ENCODE peak calls at places on chromosomes 12 and 14, in six cellular contexts. Z, B, O, A, P and X are unnamed samples.

GRCh38 chr14:66284346-66284745 is 201.8 kb upstream of the CCDC196 start:
- DNase-seq in P (peak), A (no peak), O (no peak), Z (no peak), B (no peak), X (peak)

GRCh38 chr14:20690848-20691640 is 2.5 kb downstream of the ANG start:
- DNase-seq in A (no peak), O (peak), B (no peak), P (peak), Z (peak), X (peak)

GRCh38 chr14:58626441-58626840 is 11.3 kb upstream of the DACT1 start:
- DNase-seq in A (no peak), P (peak), B (no peak), Z (peak), O (no peak), X (peak)

GRCh38 chr12:25459541-25459951 is 93.5 kb downstream of the LMNTD1 start:
- DNase-seq in A (no peak), P (no peak), O (no peak), B (peak), Z (no peak), X (no peak)

GRCh38 chr14:52055215-52055614 is 13.6 kb downstream of the NID2 start:
- DNase-seq in P (no peak), B (no peak), Z (no peak), O (no peak), A (no peak), X (peak)

GRCh38 chr12:57112492-57113294 is 1.5 kb upstream of the STAT6 start:
- DNase-seq in A (no peak), B (peak), Z (no peak), P (no peak), O (no peak), X (no peak)

GRCh38 chr12:71840226-71840847 is 778 bp downstream of the TBC1D15 start:
- DNase-seq in B (no peak), Z (peak), P (peak), O (no peak), A (no peak), X (peak)

GRCh38 chr12:3252416-3252815 is 175.2 kb downstream of the TSPAN9 start:
- DNase-seq in Z (no peak), A (no peak), P (no peak), B (no peak), O (no peak), X (peak)

GRCh38 chr12:1377681-1378080 is 216.7 kb downstream of the FBXL14 start:
- DNase-seq in P (no peak), A (no peak), B (no peak), Z (no peak), O (no peak), X (no peak)

GRCh38 chr12:29741342-29742241 is 42.1 kb downstream of the TMTC1 start:
- DNase-seq in Z (peak), P (no peak), O (no peak), B (no peak), A (no peak), X (peak)

GRCh38 chr12:112839386-112839972 is 47.9 kb downstream of the RPH3A start:
- DNase-seq in Z (peak), B (no peak), O (no peak), P (no peak), A (no peak), X (peak)

GRCh38 chr12:98574110-98574509 is 19.4 kb upstream of the SLC25A3 start:
- DNase-seq in B (no peak), A (no peak), P (no peak), Z (no peak), O (no peak), X (no peak)

GRCh38 chr12:49980501-49981158 is 7.9 kb downstream of the AQP6 start:
- DNase-seq in O (no peak), A (no peak), P (no peak), Z (no peak), B (no peak), X (no peak)

GRCh38 chr12:108040968-108041367 is 88.1 kb upstream of the WSCD2 start:
- DNase-seq in O (no peak), B (no peak), Z (no peak), P (no peak), A (no peak), X (no peak)

GRCh38 chr12:60144395-60144794 is 548.6 kb downstream of the SLC16A7 start:
- DNase-seq in Z (no peak), O (no peak), P (no peak), B (no peak), A (no peak), X (no peak)

DNA sequence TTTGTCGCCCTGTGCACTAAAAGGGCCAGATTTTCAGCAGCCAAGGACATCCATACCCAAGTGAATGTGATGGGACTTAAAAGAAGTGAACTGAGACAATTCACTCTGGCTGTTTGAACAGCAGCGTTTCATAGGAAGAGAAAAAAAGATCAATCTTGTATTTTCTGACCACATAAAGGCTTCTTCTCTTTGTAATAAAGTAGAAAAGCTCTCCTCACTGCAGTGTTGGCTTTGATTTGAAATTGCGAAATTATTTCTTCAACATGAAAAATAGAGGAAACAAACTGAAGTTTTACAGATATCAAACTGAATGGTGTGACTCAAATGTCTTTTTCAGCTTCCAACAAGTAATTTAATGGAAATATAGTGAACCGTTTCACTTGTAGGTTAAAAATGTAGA is 11.3 kb upstream of the KCNMB4 start:
- DNase-seq in O (no peak), B (no peak), Z (no peak), A (no peak), P (no peak), X (no peak)
- H3K14ac ChIP-seq in O (no peak), B (no peak), Z (no peak), A (no peak), P (no peak), X (no peak)

DNA sequence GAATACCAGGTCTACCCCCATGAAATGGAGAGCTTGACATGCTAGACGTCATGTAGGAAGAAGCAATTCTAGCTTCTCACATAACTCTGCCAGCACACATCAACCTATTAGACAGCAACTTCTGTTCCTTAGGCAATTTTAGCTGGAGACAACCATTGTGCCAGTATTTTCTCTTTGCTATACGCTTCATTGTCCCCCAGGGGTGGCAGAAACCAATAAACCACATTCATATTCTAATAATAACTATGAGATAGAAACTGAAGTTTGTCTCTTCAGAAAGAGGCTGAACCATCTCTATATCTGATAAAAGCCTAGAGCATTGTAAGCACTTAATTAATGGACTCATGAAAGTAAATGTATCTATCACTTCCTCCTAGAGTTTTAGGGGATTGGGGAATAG is 278.6 kb downstream of the FOXG1 start:
- DNase-seq in Z (no peak), O (no peak), P (no peak), B (no peak), A (no peak), X (no peak)
- H3K14ac ChIP-seq in Z (no peak), O (no peak), P (no peak), B (no peak), A (no peak), X (no peak)

DNA sequence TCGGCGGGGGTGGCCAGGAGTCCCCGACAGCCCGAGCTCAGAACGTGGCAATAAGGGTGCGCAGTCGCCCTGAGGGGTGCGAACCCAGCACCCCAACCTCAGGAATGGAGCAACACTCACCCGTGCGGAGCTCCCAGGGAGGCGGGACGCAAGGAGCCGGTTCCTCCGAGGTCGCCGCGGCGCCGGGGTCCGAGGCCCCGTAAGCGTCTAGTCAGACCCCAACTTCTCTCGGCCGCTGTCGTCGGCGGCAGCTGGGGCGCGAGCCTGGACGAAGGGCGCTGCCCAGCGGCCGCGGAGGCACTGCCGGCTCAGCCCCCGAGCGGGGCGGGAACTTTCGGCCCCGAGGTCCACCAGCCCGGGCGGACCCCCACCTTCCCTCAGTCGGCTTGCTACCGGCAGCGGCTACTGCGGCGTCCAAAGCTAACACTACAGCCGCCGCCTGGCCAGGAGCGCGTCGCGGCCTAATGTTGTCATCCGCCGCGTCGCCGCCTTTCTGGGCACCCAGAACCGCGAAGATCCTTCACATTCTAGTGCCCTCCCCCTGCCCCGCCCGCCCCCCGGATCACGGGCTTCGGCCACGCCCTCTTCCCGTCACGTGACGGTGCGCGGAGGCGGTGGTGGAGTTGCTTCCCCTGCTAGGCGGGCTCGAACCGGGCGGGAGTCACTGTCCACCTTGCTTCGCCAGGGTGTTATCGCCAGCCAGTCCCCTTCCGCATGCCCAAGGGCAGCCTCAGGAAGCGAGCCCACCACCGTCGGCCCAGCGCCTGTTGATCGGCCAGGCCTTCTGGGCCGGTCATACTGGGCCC is at the start of gene OSBPL8:
- DNase-seq in B (peak), Z (peak), A (peak), O (peak), P (peak), X (peak)
- H3K14ac ChIP-seq in B (peak), Z (no peak), A (peak), O (peak), P (peak), X (peak)

GRCh38 chr12:8012910-8013309 is 19.6 kb upstream of the FOXJ2 start:
- DNase-seq in Z (no peak), B (no peak), O (no peak), A (no peak), P (no peak), X (no peak)
- H3K14ac ChIP-seq in Z (no peak), B (no peak), O (no peak), A (no peak), P (no peak), X (no peak)

GRCh38 chr12:87425942-87426554 is 603.2 kb downstream of the C12orf50 start:
- DNase-seq in O (no peak), P (no peak), B (no peak), A (no peak), Z (no peak), X (peak)

GRCh38 chr12:87427770-87428169 is 601.4 kb downstream of the C12orf50 start:
- DNase-seq in O (no peak), B (no peak), A (no peak), P (no peak), Z (no peak), X (no peak)

GRCh38 chr12:87430444-87430843 is 598.8 kb downstream of the C12orf50 start:
- DNase-seq in P (no peak), Z (no peak), O (no peak), A (no peak), B (no peak), X (no peak)

DNA sequence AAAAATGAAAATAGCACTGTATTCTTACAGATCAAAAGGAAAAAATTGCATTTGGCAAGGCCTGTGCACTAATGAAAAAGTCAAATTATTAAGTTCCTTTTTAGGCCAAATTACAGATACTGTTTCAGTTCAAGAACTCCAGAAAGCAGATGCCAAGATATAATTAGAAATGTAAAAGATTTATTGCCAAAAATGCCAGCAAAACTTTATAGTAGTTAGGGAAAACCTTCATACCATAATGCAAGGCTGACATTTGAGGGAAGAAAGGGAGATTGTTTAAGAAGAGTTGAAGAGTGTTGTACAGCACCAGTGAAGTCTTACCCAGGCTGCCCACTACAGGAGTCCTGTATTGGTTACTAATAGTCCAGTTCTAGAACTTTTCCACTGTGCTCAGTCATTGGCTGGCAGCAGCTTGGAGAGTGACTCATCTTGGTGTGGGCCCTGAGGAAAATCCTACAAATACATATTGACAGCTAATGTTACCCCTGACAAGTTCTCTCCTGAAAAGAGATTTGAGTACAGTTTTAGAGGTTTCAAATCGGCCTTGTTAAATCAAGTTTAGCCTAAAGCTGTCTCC is 600.4 kb downstream of the C12orf50 start:
- DNase-seq in B (no peak), O (no peak), A (no peak), P (no peak), Z (peak), X (peak)
- H3K14ac ChIP-seq in B (no peak), O (no peak), A (no peak), P (no peak), Z (no peak), X (no peak)

GRCh38 chr12:26826437-26826836 is 6.6 kb downstream of the ITPR2 start:
- DNase-seq in Z (no peak), P (no peak), B (no peak), O (no peak), A (no peak), X (no peak)
- H3K14ac ChIP-seq in Z (no peak), P (no peak), B (no peak), O (no peak), A (no peak), X (no peak)

GRCh38 chr12:6821271-6821673 is 349 bp upstream of the GPR162 start:
- DNase-seq in B (peak), P (no peak), A (no peak), O (no peak), Z (peak), X (peak)

GRCh38 chr12:6819069-6820030 is 2.3 kb upstream of the GPR162 start:
- DNase-seq in B (no peak), P (no peak), A (no peak), Z (no peak), O (no peak), X (no peak)

GRCh38 chr12:6821674-6822433 is at the start of gene GPR162:
- DNase-seq in Z (peak), A (no peak), O (peak), B (peak), P (no peak), X (peak)

GRCh38 chr12:6818246-6819006 is 3.2 kb upstream of the GPR162 start:
- DNase-seq in Z (no peak), A (no peak), O (no peak), P (no peak), B (peak), X (no peak)

DNA sequence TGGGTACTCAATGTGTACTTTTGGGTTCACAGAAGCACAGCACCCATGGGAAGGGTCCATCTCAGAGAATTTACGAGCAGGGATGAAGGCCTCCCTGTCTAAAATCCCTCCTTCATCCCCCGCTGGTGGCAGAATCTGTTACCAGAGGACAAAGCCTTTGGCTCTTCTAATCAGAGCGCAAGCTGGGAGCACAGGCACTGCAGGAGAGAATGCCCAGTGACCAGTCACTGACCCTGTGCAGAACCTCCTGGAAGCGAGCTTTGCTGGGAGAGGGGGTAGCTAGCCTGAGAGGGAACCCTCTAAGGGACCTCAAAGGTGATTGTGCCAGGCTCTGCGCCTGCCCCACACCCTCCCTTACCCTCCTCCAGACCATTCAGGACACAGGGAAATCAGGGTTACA is 1.4 kb upstream of the GPR162 start:
- DNase-seq in O (no peak), A (no peak), P (no peak), B (no peak), Z (no peak), X (no peak)
- H3K14ac ChIP-seq in O (no peak), A (no peak), P (no peak), B (no peak), Z (no peak), X (no peak)